ENCODE peak calls at places on chromosomes 16 and 17, in four cellular contexts. One of them, this sample, is unnamed.

GRCh38 chr16:14325921-14326401 is 254.8 kb downstream of the MRTFB start:
- DNase-seq in right atrium auricular region: no peak
- DNase-seq in HepG2: no peak
- DNase-seq in esophagus muscularis mucosa: no peak
- DNase-seq in this sample: no peak

GRCh38 chr17:72514888-72515287 is 394.1 kb downstream of the SOX9 start:
- DNase-seq in HepG2: no peak
- DNase-seq in right atrium auricular region: no peak
- DNase-seq in esophagus muscularis mucosa: no peak
- DNase-seq in this sample: peak; percentile 96

GRCh38 chr16:88731699-88732098 is 25.4 kb downstream of the CTU2 start:
- DNase-seq in HepG2: no peak
- DNase-seq in right atrium auricular region: no peak
- DNase-seq in esophagus muscularis mucosa: no peak
- DNase-seq in this sample: no peak

GRCh38 chr17:63686138-63686685 is 13.7 kb downstream of the LIMD2 start:
- DNase-seq in esophagus muscularis mucosa: no peak
- DNase-seq in right atrium auricular region: no peak
- DNase-seq in HepG2: no peak
- DNase-seq in this sample: no peak

GRCh38 chr17:76781056-76781982 is 43.4 kb downstream of the MFSD11 start:
- DNase-seq in right atrium auricular region: no peak
- DNase-seq in HepG2: no peak
- DNase-seq in esophagus muscularis mucosa: no peak
- DNase-seq in this sample: no peak

GRCh38 chr16:3823427-3823826 is 57.1 kb downstream of the CREBBP start:
- DNase-seq in esophagus muscularis mucosa: no peak
- DNase-seq in HepG2: no peak
- DNase-seq in right atrium auricular region: no peak
- DNase-seq in this sample: no peak

GRCh38 chr17:35559495-35559894 is 1.1 kb downstream of the SLFN14 start:
- DNase-seq in right atrium auricular region: no peak
- DNase-seq in esophagus muscularis mucosa: no peak
- DNase-seq in HepG2: no peak
- DNase-seq in this sample: no peak

GRCh38 chr16:5325932-5326331 is 228.3 kb upstream of the EEF2KMT start:
- DNase-seq in right atrium auricular region: no peak
- DNase-seq in HepG2: no peak
- DNase-seq in esophagus muscularis mucosa: no peak
- DNase-seq in this sample: no peak

GRCh38 chr17:42313773-42314566 is 25.7 kb downstream of the STAT5A start:
- DNase-seq in esophagus muscularis mucosa: no peak
- DNase-seq in right atrium auricular region: no peak
- DNase-seq in HepG2: no peak
- DNase-seq in this sample: peak; percentile 14

GRCh38 chr16:48907906-48908634 is 298.1 kb upstream of the N4BP1 start:
- DNase-seq in HepG2: no peak
- DNase-seq in right atrium auricular region: no peak
- DNase-seq in esophagus muscularis mucosa: no peak
- DNase-seq in this sample: no peak

GRCh38 chr17:19244357-19244756 is 7.2 kb downstream of the EPN2 start:
- DNase-seq in right atrium auricular region: no peak
- DNase-seq in HepG2: no peak
- DNase-seq in esophagus muscularis mucosa: no peak
- DNase-seq in this sample: no peak

GRCh38 chr16:56549744-56550385 is 15.0 kb upstream of the MT4 start:
- DNase-seq in right atrium auricular region: no peak
- DNase-seq in HepG2: no peak
- DNase-seq in esophagus muscularis mucosa: no peak
- DNase-seq in this sample: peak; percentile 6

DNA sequence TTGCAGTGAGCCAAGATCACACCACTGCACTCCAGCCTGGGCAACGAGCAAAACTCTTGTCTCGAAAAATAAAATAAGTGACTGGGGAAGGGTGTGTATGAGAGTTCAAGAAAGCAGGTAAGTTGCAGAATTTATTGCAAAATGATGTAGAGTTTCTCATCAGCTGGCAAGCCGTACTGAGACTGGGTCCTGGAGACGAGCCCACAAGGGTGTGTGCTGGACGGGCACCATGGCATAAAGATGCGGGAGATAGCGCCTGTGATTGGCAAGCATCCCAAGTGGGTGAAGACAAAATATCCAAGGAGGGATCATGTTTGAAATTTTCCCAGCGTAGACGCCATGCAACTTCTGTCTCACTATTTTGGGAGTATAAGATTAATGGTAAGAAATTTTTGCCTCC is 59.4 kb downstream of the WNT3 start:
- DNase-seq in esophagus muscularis mucosa: no peak
- DNase-seq in HepG2: no peak
- DNase-seq in right atrium auricular region: no peak
- DNase-seq in this sample: no peak
- H3K4me1 ChIP-seq in esophagus muscularis mucosa: peaks cover under 1% of the 10 kb centered on the region
- H3K4me1 ChIP-seq in HepG2: peaks cover 36% of the 10 kb centered on the region
- H3K4me1 ChIP-seq in right atrium auricular region: no peaks in the 10 kb centered on the region
- H3K4me1 ChIP-seq in this sample: no peaks in the 10 kb centered on the region

DNA sequence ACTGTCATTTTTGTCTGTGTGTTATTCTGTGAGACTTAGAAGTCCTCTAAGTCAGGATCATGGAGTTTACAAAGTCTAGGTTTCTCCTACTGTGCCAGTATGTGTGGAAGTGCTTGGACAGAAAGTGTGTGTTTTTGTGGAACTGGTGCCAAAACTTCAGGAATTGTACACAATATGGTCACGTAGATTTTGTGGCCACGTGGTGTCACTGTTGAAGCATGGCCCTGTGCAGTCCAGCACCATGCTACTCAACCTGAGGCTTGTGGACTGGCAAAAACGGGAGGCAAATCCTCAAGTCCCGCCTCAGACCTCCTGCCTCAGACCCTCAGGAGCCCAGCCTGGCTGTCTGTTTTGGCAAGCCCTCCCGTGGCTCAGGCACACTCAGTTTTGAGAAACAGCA is 16.7 kb upstream of the ALKBH5 start:
- DNase-seq in right atrium auricular region: no peak
- DNase-seq in esophagus muscularis mucosa: no peak
- DNase-seq in HepG2: no peak
- DNase-seq in this sample: no peak
- TF ChIP-seq CTCF in right atrium auricular region: no peak
- TF ChIP-seq CTCF in esophagus muscularis mucosa: no peak
- TF ChIP-seq CTCF in HepG2: peak; percentile 63
- TF ChIP-seq CTCF in this sample: peak; percentile 14

GRCh38 chr16:28301620-28302019 is 9.3 kb downstream of the SBK1 start:
- DNase-seq in HepG2: no peak
- DNase-seq in right atrium auricular region: no peak
- DNase-seq in esophagus muscularis mucosa: no peak
- DNase-seq in this sample: no peak
- H3K4me1 ChIP-seq in HepG2: no peaks in the 10 kb centered on the region
- H3K4me1 ChIP-seq in right atrium auricular region: no peaks in the 10 kb centered on the region
- H3K4me1 ChIP-seq in esophagus muscularis mucosa: peaks cover 3% of the 10 kb centered on the region
- H3K4me1 ChIP-seq in this sample: no peaks in the 10 kb centered on the region

GRCh38 chr16:81855552-81856153 is 76.6 kb downstream of the PLCG2 start:
- DNase-seq in right atrium auricular region: no peak
- DNase-seq in HepG2: no peak
- DNase-seq in esophagus muscularis mucosa: no peak
- DNase-seq in this sample: no peak
- TF ChIP-seq CTCF in right atrium auricular region: no peak
- TF ChIP-seq CTCF in HepG2: peak; percentile 12
- TF ChIP-seq CTCF in esophagus muscularis mucosa: no peak
- TF ChIP-seq CTCF in this sample: no peak